ENCODE peak calls at places on chromosome 2, in five cellular contexts. One of them, this sample, is unnamed.

GRCh38 chr2:149184994-149185393 is 145.4 kb upstream of the LYPD6 start:
- DNase-seq in neuronal stem cell: no peak
- DNase-seq in endothelial cell: no peak
- DNase-seq in COR-L47: peak; percentile 19
- DNase-seq in NCI-H774: no peak
- DNase-seq in this sample: peak; percentile 19

GRCh38 chr2:120766758-120767351 is 31.2 kb downstream of the GLI2 start:
- DNase-seq in NCI-H774: no peak
- DNase-seq in endothelial cell: no peak
- DNase-seq in neuronal stem cell: no peak
- DNase-seq in COR-L47: no peak
- DNase-seq in this sample: no peak

GRCh38 chr2:95379616-95379925 is 22.9 kb upstream of the FAHD2A start:
- DNase-seq in COR-L47: no peak
- DNase-seq in NCI-H774: no peak
- DNase-seq in endothelial cell: peak; percentile 29
- DNase-seq in neuronal stem cell: no peak
- DNase-seq in this sample: no peak

GRCh38 chr2:205763708-205764501 is 81.6 kb downstream of the NRP2 start:
- DNase-seq in COR-L47: no peak
- DNase-seq in NCI-H774: peak; percentile 67
- DNase-seq in endothelial cell: peak; percentile 96
- DNase-seq in neuronal stem cell: peak; percentile 81
- DNase-seq in this sample: no peak

GRCh38 chr2:218970916-218971315 is 11.4 kb downstream of the CDK5R2 start:
- DNase-seq in neuronal stem cell: no peak
- DNase-seq in COR-L47: no peak
- DNase-seq in NCI-H774: no peak
- DNase-seq in endothelial cell: no peak
- DNase-seq in this sample: no peak

GRCh38 chr2:215851091-215851490 is 162.3 kb downstream of the MREG start:
- DNase-seq in COR-L47: no peak
- DNase-seq in NCI-H774: no peak
- DNase-seq in endothelial cell: no peak
- DNase-seq in neuronal stem cell: no peak
- DNase-seq in this sample: no peak

GRCh38 chr2:25336446-25336845 is 5.3 kb downstream of the DNMT3A start:
- DNase-seq in endothelial cell: no peak
- DNase-seq in neuronal stem cell: no peak
- DNase-seq in NCI-H774: no peak
- DNase-seq in COR-L47: no peak
- DNase-seq in this sample: no peak

GRCh38 chr2:113117594-113118262 is 9.7 kb upstream of the IL1RN start:
- DNase-seq in NCI-H774: no peak
- DNase-seq in neuronal stem cell: no peak
- DNase-seq in COR-L47: no peak
- DNase-seq in endothelial cell: no peak
- DNase-seq in this sample: no peak

GRCh38 chr2:206031950-206032567 is 53.9 kb downstream of the INO80D start:
- DNase-seq in neuronal stem cell: no peak
- DNase-seq in endothelial cell: no peak
- DNase-seq in NCI-H774: no peak
- DNase-seq in COR-L47: no peak
- DNase-seq in this sample: no peak

GRCh38 chr2:46096272-46096671 is 200.9 kb upstream of the EPAS1 start:
- DNase-seq in COR-L47: no peak
- DNase-seq in neuronal stem cell: no peak
- DNase-seq in NCI-H774: no peak
- DNase-seq in endothelial cell: no peak
- DNase-seq in this sample: no peak

GRCh38 chr2:179741317-179741716 is 120.1 kb downstream of the ZNF385B start:
- DNase-seq in neuronal stem cell: no peak
- DNase-seq in NCI-H774: no peak
- DNase-seq in COR-L47: no peak
- DNase-seq in endothelial cell: no peak
- DNase-seq in this sample: no peak

GRCh38 chr2:62654423-62654791 is 51.1 kb upstream of the EHBP1 start:
- DNase-seq in COR-L47: no peak
- DNase-seq in NCI-H774: no peak
- DNase-seq in endothelial cell: no peak
- DNase-seq in neuronal stem cell: no peak
- DNase-seq in this sample: no peak

GRCh38 chr2:206259615-206260426 is 14.6 kb upstream of the ZDBF2 start:
- DNase-seq in COR-L47: no peak
- DNase-seq in endothelial cell: no peak
- DNase-seq in NCI-H774: no peak
- DNase-seq in neuronal stem cell: no peak
- DNase-seq in this sample: no peak

GRCh38 chr2:65456074-65456473 is 23.7 kb upstream of the SPRED2 start:
- DNase-seq in COR-L47: no peak
- DNase-seq in NCI-H774: no peak
- DNase-seq in neuronal stem cell: no peak
- DNase-seq in endothelial cell: no peak
- DNase-seq in this sample: no peak

GRCh38 chr2:226581661-226582060 is 218.0 kb downstream of the IRS1 start:
- DNase-seq in endothelial cell: no peak
- DNase-seq in COR-L47: no peak
- DNase-seq in NCI-H774: no peak
- DNase-seq in neuronal stem cell: no peak
- DNase-seq in this sample: no peak

GRCh38 chr2:113216891-113217454 is 43.2 kb downstream of the PSD4 start:
- DNase-seq in neuronal stem cell: no peak
- DNase-seq in endothelial cell: no peak
- DNase-seq in COR-L47: no peak
- DNase-seq in NCI-H774: no peak
- DNase-seq in this sample: no peak

GRCh38 chr2:106969777-106970176 is 83.8 kb upstream of the ST6GAL2 start:
- DNase-seq in neuronal stem cell: no peak
- DNase-seq in endothelial cell: no peak
- DNase-seq in NCI-H774: no peak
- DNase-seq in COR-L47: no peak
- DNase-seq in this sample: no peak

GRCh38 chr2:16327311-16327710 is 338.3 kb downstream of the CYRIA start:
- DNase-seq in NCI-H774: no peak
- DNase-seq in endothelial cell: no peak
- DNase-seq in COR-L47: no peak
- DNase-seq in neuronal stem cell: no peak
- DNase-seq in this sample: no peak

GRCh38 chr2:73050011-73050617 is 21.4 kb downstream of the SFXN5 start:
- DNase-seq in COR-L47: no peak
- DNase-seq in neuronal stem cell: peak; percentile 63
- DNase-seq in NCI-H774: no peak
- DNase-seq in endothelial cell: no peak
- DNase-seq in this sample: no peak

GRCh38 chr2:37782721-37783438 is 111.4 kb upstream of the CDC42EP3 start:
- DNase-seq in NCI-H774: no peak
- DNase-seq in neuronal stem cell: no peak
- DNase-seq in endothelial cell: no peak
- DNase-seq in COR-L47: peak; percentile 62
- DNase-seq in this sample: peak; percentile 47

GRCh38 chr2:173493874-173494273 is 139.2 kb downstream of the CDCA7 start:
- DNase-seq in COR-L47: no peak
- DNase-seq in NCI-H774: no peak
- DNase-seq in endothelial cell: no peak
- DNase-seq in neuronal stem cell: no peak
- DNase-seq in this sample: no peak

GRCh38 chr2:71608441-71608840 is 155.1 kb downstream of the DYSF start:
- DNase-seq in COR-L47: no peak
- DNase-seq in neuronal stem cell: no peak
- DNase-seq in endothelial cell: peak; percentile 2
- DNase-seq in NCI-H774: no peak
- DNase-seq in this sample: no peak

GRCh38 chr2:207484444-207485391 is 45.0 kb upstream of the CREB1 start:
- DNase-seq in neuronal stem cell: no peak
- DNase-seq in NCI-H774: no peak
- DNase-seq in COR-L47: no peak
- DNase-seq in endothelial cell: no peak
- DNase-seq in this sample: no peak

GRCh38 chr2:164739966-164740365 is 101.7 kb downstream of the COBLL1 start:
- DNase-seq in neuronal stem cell: no peak
- DNase-seq in endothelial cell: no peak
- DNase-seq in COR-L47: no peak
- DNase-seq in NCI-H774: no peak
- DNase-seq in this sample: no peak

GRCh38 chr2:181621779-181622490 is 35.0 kb downstream of the CERKL start:
- DNase-seq in endothelial cell: no peak
- DNase-seq in neuronal stem cell: no peak
- DNase-seq in COR-L47: no peak
- DNase-seq in NCI-H774: no peak
- DNase-seq in this sample: no peak

GRCh38 chr2:112777036-112777435 is 7.3 kb downstream of the IL1A start:
- DNase-seq in NCI-H774: no peak
- DNase-seq in endothelial cell: no peak
- DNase-seq in neuronal stem cell: no peak
- DNase-seq in COR-L47: no peak
- DNase-seq in this sample: no peak

GRCh38 chr2:113173563-113174368 is at the start of gene PSD4:
- DNase-seq in NCI-H774: no peak
- DNase-seq in COR-L47: no peak
- DNase-seq in endothelial cell: no peak
- DNase-seq in neuronal stem cell: no peak
- DNase-seq in this sample: no peak

GRCh38 chr2:168802825-168803726 is 639 bp downstream of the NOSTRIN start:
- DNase-seq in NCI-H774: no peak
- DNase-seq in COR-L47: no peak
- DNase-seq in endothelial cell: no peak
- DNase-seq in neuronal stem cell: no peak
- DNase-seq in this sample: no peak

GRCh38 chr2:74201596-74201995 is 3.2 kb downstream of the MTHFD2 start:
- DNase-seq in NCI-H774: no peak
- DNase-seq in endothelial cell: no peak
- DNase-seq in COR-L47: no peak
- DNase-seq in neuronal stem cell: no peak
- DNase-seq in this sample: no peak

GRCh38 chr2:166373951-166374350 is 1.8 kb downstream of the SCN9A start:
- DNase-seq in NCI-H774: no peak
- DNase-seq in neuronal stem cell: no peak
- DNase-seq in COR-L47: peak; percentile 90
- DNase-seq in endothelial cell: no peak
- DNase-seq in this sample: peak; percentile 90

GRCh38 chr2:238158807-238159539 is at the start of gene ERFE:
- DNase-seq in NCI-H774: peak; percentile 16
- DNase-seq in COR-L47: peak; percentile 13
- DNase-seq in endothelial cell: peak; percentile 76
- DNase-seq in neuronal stem cell: peak; percentile 59
- DNase-seq in this sample: peak; percentile 58

GRCh38 chr2:47654790-47655562 is 128.0 kb upstream of the MSH6 start:
- DNase-seq in endothelial cell: no peak
- DNase-seq in COR-L47: no peak
- DNase-seq in neuronal stem cell: no peak
- DNase-seq in NCI-H774: no peak
- DNase-seq in this sample: peak; percentile 68

GRCh38 chr2:30127016-30127893 is 19.6 kb upstream of the YPEL5 start:
- DNase-seq in endothelial cell: no peak
- DNase-seq in COR-L47: no peak
- DNase-seq in NCI-H774: no peak
- DNase-seq in neuronal stem cell: no peak
- DNase-seq in this sample: no peak

GRCh38 chr2:157875720-157876065 is 437 bp downstream of the ACVR1 start:
- DNase-seq in COR-L47: no peak
- DNase-seq in NCI-H774: no peak
- DNase-seq in endothelial cell: peak; percentile 72
- DNase-seq in neuronal stem cell: peak; percentile 48
- DNase-seq in this sample: peak; percentile 53

GRCh38 chr2:150081775-150082517 is 405.5 kb downstream of the RND3 start:
- DNase-seq in endothelial cell: no peak
- DNase-seq in NCI-H774: no peak
- DNase-seq in COR-L47: no peak
- DNase-seq in neuronal stem cell: no peak
- DNase-seq in this sample: no peak

GRCh38 chr2:201890447-201890846 is 84.1 kb downstream of the CDK15 start:
- DNase-seq in COR-L47: no peak
- DNase-seq in NCI-H774: no peak
- DNase-seq in endothelial cell: no peak
- DNase-seq in neuronal stem cell: no peak
- DNase-seq in this sample: no peak

GRCh38 chr2:167964650-167965404 is 282.6 kb downstream of the STK39 start:
- DNase-seq in COR-L47: no peak
- DNase-seq in NCI-H774: no peak
- DNase-seq in endothelial cell: no peak
- DNase-seq in neuronal stem cell: no peak
- DNase-seq in this sample: no peak

GRCh38 chr2:134718956-134719814 is at the start of gene TMEM163:
- DNase-seq in endothelial cell: peak; percentile 56
- DNase-seq in NCI-H774: peak; percentile 66
- DNase-seq in neuronal stem cell: peak; percentile 43
- DNase-seq in COR-L47: peak; percentile 41
- DNase-seq in this sample: peak; percentile 71

GRCh38 chr2:222862915-222863544 is 2.2 kb downstream of the ACSL3 start:
- DNase-seq in NCI-H774: no peak
- DNase-seq in COR-L47: no peak
- DNase-seq in neuronal stem cell: no peak
- DNase-seq in endothelial cell: no peak
- DNase-seq in this sample: no peak